ENCODE peak calls at places on chromosomes 11 and 22, in four cellular contexts. G is RWPE1, Z is sigmoid colon, V is OCI-LY7. N is an unnamed sample.

GRCh38 chr22:28025333-28025732 is 106.3 kb upstream of the PITPNB start:
- DNase-seq in V (no peak), Z (peak; percentile 41), G (no peak), N (no peak)

GRCh38 chr11:128884703-128885338 is 6.3 kb upstream of the KCNJ5 start:
- DNase-seq in V (peak; percentile 67), Z (peak; percentile 72), G (peak; percentile 80), N (peak; percentile 83)

GRCh38 chr11:61686469-61686868 is 6.3 kb downstream of the DAGLA start:
- DNase-seq in Z (no peak), G (no peak), V (no peak), N (no peak)

GRCh38 chr11:100639140-100639539 is 47.9 kb upstream of the ARHGAP42 start:
- DNase-seq in V (no peak), G (no peak), Z (no peak), N (no peak)

GRCh38 chr11:12470236-12470635 is 92.9 kb downstream of the PARVA start:
- DNase-seq in G (no peak), Z (no peak), V (no peak), N (no peak)

GRCh38 chr11:24723231-24723630 is 226.4 kb downstream of the LUZP2 start:
- DNase-seq in G (no peak), V (no peak), Z (no peak), N (no peak)

GRCh38 chr11:75077316-75077715 is 19.4 kb downstream of the OR2AT4 start:
- DNase-seq in Z (no peak), G (no peak), V (no peak), N (no peak)

GRCh38 chr11:14554959-14555358 is 34.8 kb upstream of the PSMA1 start:
- DNase-seq in Z (no peak), G (no peak), V (no peak), N (peak; percentile 84)

GRCh38 chr11:120302001-120302805 is 22.9 kb upstream of the TLCD5 start:
- DNase-seq in G (peak; percentile 49), V (no peak), Z (no peak), N (no peak)

GRCh38 chr22:39092111-39092867 is 4.8 kb upstream of the APOBEC3H start:
- DNase-seq in G (no peak), Z (no peak), V (no peak), N (peak; percentile 79)

GRCh38 chr11:93757924-93758865 is 16.7 kb downstream of the C11orf54 start:
- DNase-seq in Z (no peak), G (no peak), V (no peak), N (no peak)

GRCh38 chr11:65695459-65696241 is 16.4 kb upstream of the KAT5 start:
- DNase-seq in V (no peak), Z (no peak), G (no peak), N (no peak)

GRCh38 chr22:48720662-48721393 is 1106.8 kb downstream of the BRD1 start:
- DNase-seq in V (no peak), Z (peak; percentile 32), G (no peak), N (no peak)

GRCh38 chr11:70176940-70177689 is 26.0 kb upstream of the FADD start:
- DNase-seq in V (peak; percentile 41), G (peak; percentile 55), Z (no peak), N (peak; percentile 44)

GRCh38 chr22:42868751-42869251 is 11.7 kb upstream of the ARFGAP3 start:
- DNase-seq in Z (peak; percentile 90), G (no peak), V (no peak), N (no peak)

GRCh38 chr11:16883179-16883578 is 131.0 kb downstream of the PLEKHA7 start:
- DNase-seq in Z (no peak), G (peak; percentile 44), V (no peak), N (no peak)

GRCh38 chr11:116217006-116217405 is 555.8 kb downstream of the BUD13 start:
- DNase-seq in V (no peak), G (no peak), Z (no peak), N (no peak)

GRCh38 chr11:3659595-3660515 is 11.3 kb downstream of the CHRNA10 start:
- DNase-seq in Z (no peak), V (no peak), G (no peak), N (no peak)

GRCh38 chr11:112292785-112293407 is 32.2 kb upstream of the PLET1 start:
- DNase-seq in V (no peak), Z (peak; percentile 70), G (peak; percentile 86), N (no peak)

GRCh38 chr11:130473056-130473794 is 24.8 kb downstream of the ADAMTS15 start:
- DNase-seq in V (no peak), Z (no peak), G (no peak), N (no peak)

GRCh38 chr11:10263929-10264328 is 30.1 kb downstream of the SBF2 start:
- DNase-seq in V (no peak), Z (no peak), G (no peak), N (no peak)

GRCh38 chr11:124953753-124954624 is at the start of gene CCDC15:
- DNase-seq in V (peak; percentile 97), Z (peak; percentile 98), G (peak; percentile 97), N (peak; percentile 98)
- TF ChIP-seq CTCF in V (no peak), Z (no peak), G (no peak), N (no peak)

GRCh38 chr11:68932358-68932757 is 28.7 kb downstream of the IGHMBP2 start:
- DNase-seq in Z (no peak), G (no peak), V (no peak), N (no peak)

GRCh38 chr11:68931911-68932310 is 28.2 kb downstream of the IGHMBP2 start:
- DNase-seq in V (no peak), G (no peak), Z (no peak), N (no peak)

GRCh38 chr11:68932933-68933577 is 29.4 kb downstream of the IGHMBP2 start:
- DNase-seq in Z (no peak), G (no peak), V (no peak), N (no peak)

GRCh38 chr11:68929706-68930605 is 26.3 kb downstream of the IGHMBP2 start:
- DNase-seq in Z (no peak), G (no peak), V (no peak), N (no peak)

GRCh38 chr11:68930991-68931855 is 27.5 kb downstream of the IGHMBP2 start:
- DNase-seq in V (no peak), G (no peak), Z (no peak), N (no peak)
- H3K27ac ChIP-seq in V (no peak overlapping the region), G (no peak overlapping the region), Z (peak overlapping the region; percentile 94), N (no peak overlapping the region)

DNA sequence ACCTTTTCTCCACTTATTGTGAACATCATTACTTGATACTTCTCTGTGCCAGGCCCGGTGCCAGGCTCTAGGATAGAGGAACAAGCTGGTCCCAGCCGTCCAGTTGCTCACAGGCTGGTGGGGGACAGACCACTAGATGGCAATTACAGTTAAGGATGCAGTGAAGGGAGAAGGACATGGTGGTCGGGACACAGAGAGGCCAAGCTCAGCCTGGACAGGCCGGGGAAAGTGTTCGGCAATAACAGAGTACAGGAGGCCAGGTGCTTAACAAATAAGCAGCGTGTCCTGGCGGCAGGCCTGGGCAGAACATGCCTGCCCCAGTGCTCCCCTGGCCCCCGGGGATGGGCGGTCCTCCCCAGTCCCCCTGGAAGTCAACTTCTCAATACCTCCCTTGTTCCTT is 5.5 kb downstream of the LGALS12 start:
- DNase-seq in V (no peak), G (no peak), Z (no peak), N (no peak)
- TF ChIP-seq CTCF in V (no peak), G (no peak), Z (no peak), N (no peak)

DNA sequence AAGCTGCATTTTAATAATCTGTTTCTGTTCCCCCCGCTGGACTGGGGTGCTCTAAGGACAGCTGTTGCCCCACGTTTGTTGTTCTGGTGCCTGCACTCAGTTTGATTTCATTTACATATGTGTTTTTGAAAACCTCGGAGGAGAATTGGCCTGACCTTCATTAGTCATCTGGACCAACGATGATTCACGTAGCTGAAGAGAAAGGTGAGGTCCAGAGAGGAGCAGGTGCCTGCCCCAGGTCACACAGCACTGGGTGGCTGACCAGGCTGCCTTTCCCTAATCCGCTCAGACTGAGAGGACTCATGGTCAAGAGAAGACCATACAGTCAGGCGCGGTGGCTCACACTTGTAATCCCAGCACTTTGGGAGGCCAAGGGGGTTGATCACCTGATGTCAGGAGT is 3.8 kb downstream of the CSDC2 start:
- DNase-seq in V (no peak), Z (no peak), G (peak; percentile 12), N (no peak)
- H3K27ac ChIP-seq in V (no peak overlapping the region), Z (peak overlapping the region; percentile 91), G (peak overlapping the region; percentile 69), N (no peak overlapping the region)

GRCh38 chr22:31229402-31230140 is 17.5 kb downstream of the LIMK2 start:
- DNase-seq in V (no peak), G (no peak), Z (peak; percentile 84), N (peak; percentile 53)

GRCh38 chr22:31230155-31230870 is 18.2 kb downstream of the LIMK2 start:
- DNase-seq in V (no peak), G (no peak), Z (no peak), N (no peak)

GRCh38 chr22:31233001-31233400 is 20.9 kb downstream of the LIMK2 start:
- DNase-seq in V (no peak), G (no peak), Z (no peak), N (no peak)

GRCh38 chr22:31228425-31228824 is 16.3 kb downstream of the LIMK2 start:
- DNase-seq in Z (no peak), G (no peak), V (no peak), N (no peak)

GRCh38 chr22:31230871-31231621 is 18.9 kb downstream of the LIMK2 start:
- DNase-seq in G (no peak), V (peak; percentile 63), Z (no peak), N (peak; percentile 35)
- TF ChIP-seq CTCF in G (no peak), V (peak; percentile 85), Z (peak; percentile 48), N (peak; percentile 51)

GRCh38 chr22:45599836-45600577 is 71.6 kb upstream of the ATXN10 start:
- DNase-seq in Z (peak; percentile 59), V (no peak), G (no peak), N (no peak)

GRCh38 chr22:45597460-45598192 is 74.0 kb upstream of the ATXN10 start:
- DNase-seq in V (no peak), G (no peak), Z (no peak), N (no peak)

GRCh38 chr22:45600791-45601730 is 70.6 kb upstream of the ATXN10 start:
- DNase-seq in V (no peak), Z (peak; percentile 66), G (no peak), N (no peak)

GRCh38 chr22:45602004-45602733 is 69.5 kb upstream of the ATXN10 start:
- DNase-seq in Z (peak; percentile 53), V (no peak), G (no peak), N (no peak)

GRCh38 chr22:45598596-45599217 is 72.9 kb upstream of the ATXN10 start:
- DNase-seq in V (no peak), Z (peak; percentile 47), G (no peak), N (no peak)
- H3K27ac ChIP-seq in V (no peak overlapping the region), Z (no peak overlapping the region), G (no peak overlapping the region), N (no peak overlapping the region)

GRCh38 chr11:59012106-59012941 is 73.0 kb downstream of the GLYATL1 start:
- DNase-seq in G (no peak), V (peak; percentile 30), Z (no peak), N (peak; percentile 79)

GRCh38 chr11:59010693-59011092 is 71.4 kb downstream of the GLYATL1 start:
- DNase-seq in Z (no peak), G (no peak), V (no peak), N (no peak)

GRCh38 chr11:59009661-59010060 is 70.4 kb downstream of the GLYATL1 start:
- DNase-seq in Z (no peak), V (peak; percentile 63), G (no peak), N (peak; percentile 73)

GRCh38 chr11:59012942-59013256 is 73.2 kb upstream of the GLYATL1B start:
- DNase-seq in G (no peak), Z (no peak), V (no peak), N (no peak)

DNA sequence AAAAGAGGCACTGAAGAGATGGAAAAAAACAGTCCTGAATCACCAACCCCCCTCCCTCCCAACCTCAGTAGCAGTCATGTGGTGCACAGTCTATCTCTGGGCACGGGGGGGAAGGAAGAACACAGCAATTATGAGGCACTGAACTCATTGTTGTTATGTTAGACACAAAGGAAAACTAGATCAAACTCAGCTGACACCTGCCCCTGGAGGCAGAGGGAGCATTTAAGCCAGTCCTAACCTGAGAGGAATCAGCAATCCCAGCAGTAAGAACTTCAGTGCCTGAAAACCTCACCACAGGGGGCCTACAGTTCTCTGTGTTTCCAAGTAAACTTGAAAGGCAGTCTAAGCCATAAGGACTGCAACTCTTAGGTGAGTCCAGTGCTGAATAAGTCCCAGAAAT is 72.4 kb downstream of the GLYATL1 start:
- DNase-seq in Z (no peak), V (peak; percentile 14), G (no peak), N (peak; percentile 40)
- TF ChIP-seq CTCF in Z (no peak), V (no peak), G (no peak), N (peak; percentile 18)